ENCODE peak calls at places on chromosome 5, in four cellular contexts. G is omental fat pad, P is ovary, D is GM13976. E is an unnamed sample.

GRCh38 chr5:160619381-160619780 is 197.7 kb downstream of the PTTG1 start:
- DNase-seq in G (no peak), P (no peak), D (no peak), E (no peak)

GRCh38 chr5:133314086-133314485 is 262.3 kb downstream of the HSPA4 start:
- DNase-seq in G (no peak), P (no peak), D (no peak), E (no peak)

GRCh38 chr5:113038136-113038535 is 61.5 kb downstream of the DCP2 start:
- DNase-seq in G (no peak), P (no peak), D (no peak), E (no peak)

GRCh38 chr5:151902215-151902614 is 22.4 kb downstream of the GLRA1 start:
- DNase-seq in G (no peak), P (no peak), D (peak), E (no peak)

GRCh38 chr5:104199771-104200170 is 637.2 kb upstream of the NUDT12 start:
- DNase-seq in G (no peak), P (no peak), D (no peak), E (no peak)

GRCh38 chr5:84445049-84445685 is 60.5 kb upstream of the EDIL3 start:
- DNase-seq in G (no peak), P (no peak), D (no peak), E (no peak)

GRCh38 chr5:107501965-107502691 is 168.6 kb downstream of the EFNA5 start:
- DNase-seq in G (no peak), P (no peak), D (no peak), E (no peak)

GRCh38 chr5:140341591-140341990 is 4.8 kb downstream of the HBEGF start:
- DNase-seq in G (no peak), P (no peak), D (no peak), E (no peak)

GRCh38 chr5:11355491-11355890 is 548.8 kb downstream of the CTNND2 start:
- DNase-seq in G (no peak), P (no peak), D (no peak), E (no peak)

GRCh38 chr5:6759401-6759800 is 46.2 kb downstream of the TENT4A start:
- DNase-seq in G (no peak), P (no peak), D (peak), E (no peak)

GRCh38 chr5:35230043-35230611 is at the start of gene PRLR:
- DNase-seq in G (no peak), P (peak), D (peak), E (no peak)

GRCh38 chr5:164188733-164189148 is 683.3 kb downstream of the MAT2B start:
- DNase-seq in G (no peak), P (no peak), D (no peak), E (no peak)

GRCh38 chr5:176653401-176653800 is 6.1 kb downstream of the TSPAN17 start:
- DNase-seq in G (no peak), P (no peak), D (peak), E (peak)

GRCh38 chr5:179795049-179795862 is 1.5 kb downstream of the LTC4S start:
- DNase-seq in G (no peak), P (peak), D (peak), E (no peak)

GRCh38 chr5:111589320-111589719 is 77.0 kb upstream of the STARD4 start:
- DNase-seq in G (no peak), P (no peak), D (no peak), E (no peak)

GRCh38 chr5:78511116-78511906 is 137.3 kb downstream of the LHFPL2 start:
- DNase-seq in G (no peak), P (no peak), D (no peak), E (no peak)

GRCh38 chr5:150945501-150945900 is 40.7 kb upstream of the ZNF300 start:
- DNase-seq in G (no peak), P (no peak), D (no peak), E (no peak)

GRCh38 chr5:20276061-20276958 is 288.3 kb upstream of the CDH18 start:
- DNase-seq in G (no peak), P (no peak), D (no peak), E (no peak)

GRCh38 chr5:80540691-80541090 is 29.4 kb downstream of the ANKRD34B start:
- DNase-seq in G (no peak), P (no peak), D (no peak), E (no peak)

DNA sequence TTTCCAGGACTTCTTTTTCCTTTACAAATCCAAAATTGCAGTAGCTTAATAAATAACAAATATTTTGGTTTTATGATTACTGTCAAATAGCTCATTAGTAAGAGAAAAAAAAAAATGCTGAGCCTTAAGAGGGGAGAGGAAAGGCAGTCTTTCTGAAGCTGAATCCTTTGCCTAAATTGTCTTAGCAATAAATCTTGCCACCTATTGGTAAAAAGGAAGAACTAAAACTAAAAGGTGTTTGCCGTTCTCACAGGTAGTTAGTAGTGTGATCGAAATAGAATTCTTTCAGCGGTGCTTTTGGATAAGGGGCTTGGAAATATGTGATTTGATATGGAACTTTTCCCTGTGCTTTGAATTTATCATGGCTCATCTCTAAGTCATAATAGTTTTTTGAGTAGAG is 31.2 kb downstream of the PIK3R1 start:
- DNase-seq in G (no peak), P (no peak), D (peak), E (no peak)
- TF ChIP-seq CTCF in G (no peak), P (no peak), D (no peak), E (no peak)

GRCh38 chr5:25119654-25120053 is 474.9 kb upstream of the CDH10 start:
- DNase-seq in G (no peak), P (no peak), D (peak), E (no peak)
- TF ChIP-seq CTCF in G (no peak), P (no peak), D (no peak), E (no peak)

GRCh38 chr5:172868924-172869565 is 35.0 kb downstream of the ERGIC1 start:
- DNase-seq in G (peak), P (peak), D (no peak), E (no peak)
- TF ChIP-seq CTCF in G (no peak), P (no peak), D (no peak), E (no peak)

GRCh38 chr5:120088831-120089230 is 375.3 kb upstream of the PRR16 start:
- DNase-seq in G (no peak), P (no peak), D (no peak), E (no peak)

GRCh38 chr5:120091376-120091948 is 372.6 kb upstream of the PRR16 start:
- DNase-seq in G (no peak), P (no peak), D (no peak), E (no peak)

GRCh38 chr5:120096413-120096812 is 367.7 kb upstream of the PRR16 start:
- DNase-seq in G (no peak), P (no peak), D (no peak), E (no peak)

GRCh38 chr5:120092649-120093048 is 371.5 kb upstream of the PRR16 start:
- DNase-seq in G (no peak), P (no peak), D (no peak), E (no peak)

DNA sequence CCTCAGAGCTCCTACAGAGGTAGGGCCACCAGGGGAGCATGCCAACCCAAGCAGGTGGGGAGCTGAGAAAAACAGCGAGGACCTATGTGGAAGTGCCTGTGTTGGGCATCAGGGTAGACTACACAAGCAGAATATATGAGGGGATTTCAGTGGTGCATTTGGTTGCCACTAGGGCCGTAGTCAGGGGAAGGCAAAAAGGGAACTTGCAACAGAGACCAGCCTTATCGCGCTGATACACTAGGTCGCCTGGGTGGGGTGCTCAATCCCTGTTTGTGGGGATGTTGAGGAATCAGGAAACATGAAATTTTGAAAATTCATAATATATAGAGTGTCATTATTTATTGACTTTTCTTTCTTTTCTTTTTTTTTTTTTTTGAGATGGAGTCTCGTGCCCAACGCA is 370.9 kb upstream of the PRR16 start:
- DNase-seq in G (no peak), P (no peak), D (no peak), E (no peak)
- TF ChIP-seq CTCF in G (no peak), P (no peak), D (no peak), E (no peak)

DNA sequence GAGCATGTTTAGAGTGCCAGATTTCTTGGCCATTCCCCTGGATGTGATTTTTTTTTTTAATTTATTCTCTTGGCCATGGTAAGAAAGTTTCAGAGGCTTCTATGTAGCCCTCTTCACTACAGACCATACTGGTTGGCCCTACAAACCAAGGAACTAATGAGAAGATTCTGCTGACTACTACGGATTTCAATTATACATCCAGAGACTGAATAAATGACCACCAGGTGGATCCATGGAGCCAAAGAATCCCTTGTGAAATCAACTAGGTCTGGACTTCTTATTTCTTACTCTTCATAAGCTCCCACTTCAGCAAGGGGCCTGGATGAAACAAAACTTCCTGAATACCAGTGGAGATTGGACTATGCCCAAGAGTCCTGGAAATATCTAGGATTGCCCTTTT is 27.6 kb downstream of the ZNF622 start:
- DNase-seq in G (no peak), P (no peak), D (no peak), E (no peak)
- TF ChIP-seq CTCF in G (no peak), P (no peak), D (no peak), E (no peak)

GRCh38 chr5:127513571-127513970 is 3.9 kb upstream of the PRRC1 start:
- DNase-seq in G (no peak), P (no peak), D (no peak), E (no peak)
- TF ChIP-seq CTCF in G (no peak), P (no peak), D (no peak), E (no peak)

GRCh38 chr5:115884704-115885103 is 43.0 kb downstream of the AP3S1 start:
- DNase-seq in G (no peak), P (no peak), D (no peak), E (no peak)

DNA sequence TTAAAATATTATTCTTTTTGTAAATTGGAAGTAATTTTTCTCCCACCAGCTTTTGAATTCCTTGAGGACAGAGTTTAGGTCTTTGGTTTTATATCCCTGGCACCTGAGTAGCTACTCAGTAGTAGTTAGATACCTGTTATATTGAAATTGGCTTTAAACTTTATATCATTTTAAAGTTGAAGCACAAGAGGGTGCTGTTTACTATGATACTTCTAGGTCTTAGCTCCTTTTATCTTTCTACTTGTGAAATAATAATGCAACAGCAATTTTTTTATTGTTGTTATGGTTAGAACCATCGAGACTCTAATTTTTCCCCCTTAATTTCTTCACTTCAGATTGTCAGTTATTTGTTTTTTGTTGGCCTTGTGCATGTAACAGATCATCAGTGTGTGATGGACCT is 46.3 kb downstream of the AP3S1 start:
- DNase-seq in G (no peak), P (no peak), D (no peak), E (no peak)
- TF ChIP-seq CTCF in G (no peak), P (no peak), D (no peak), E (no peak)

GRCh38 chr5:114097570-114097969 is 264.3 kb upstream of the KCNN2 start:
- DNase-seq in G (no peak), P (no peak), D (no peak), E (no peak)

GRCh38 chr5:114099161-114099560 is 262.7 kb upstream of the KCNN2 start:
- DNase-seq in G (no peak), P (no peak), D (no peak), E (no peak)

GRCh38 chr5:114101153-114101552 is 260.7 kb upstream of the KCNN2 start:
- DNase-seq in G (no peak), P (no peak), D (no peak), E (no peak)
- TF ChIP-seq CTCF in G (no peak), P (no peak), D (peak), E (no peak)

DNA sequence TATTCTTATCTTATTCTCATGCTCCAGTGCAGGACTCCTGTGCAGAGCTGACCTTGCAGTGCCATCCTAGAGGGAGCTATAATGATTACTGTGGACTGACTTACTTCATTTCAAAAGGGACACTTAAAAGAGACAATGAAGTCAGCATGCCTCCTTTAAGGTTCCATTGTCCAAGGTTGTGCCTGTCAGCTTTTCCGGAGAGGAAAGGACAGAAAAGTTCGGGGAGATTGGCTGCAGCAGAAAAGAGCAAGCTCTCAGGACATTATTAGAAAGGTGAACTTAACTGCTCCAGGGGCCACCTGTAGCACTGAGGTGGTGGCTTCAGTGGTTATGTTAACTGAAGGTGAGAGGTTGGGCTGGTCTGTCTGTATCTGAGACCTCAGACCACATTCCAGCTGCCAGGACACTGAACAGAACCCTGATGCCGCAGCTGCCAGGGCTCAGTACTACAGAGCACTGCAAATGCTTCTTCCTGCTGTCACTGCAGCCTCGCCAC is 112.9 kb downstream of the ST8SIA4 start:
- DNase-seq in G (no peak), P (no peak), D (no peak), E (no peak)
- TF ChIP-seq CTCF in G (no peak), P (no peak), D (no peak), E (no peak)

GRCh38 chr5:92969781-92970237 is 611.2 kb downstream of the NR2F1-AS1 start:
- DNase-seq in G (no peak), P (no peak), D (no peak), E (no peak)
- TF ChIP-seq CTCF in G (no peak), P (no peak), D (no peak), E (no peak)

E was measured in natural killer cell.